ENCODE peak calls at places on chromosomes 6 and 20, in ten cellular contexts. R is Panc1, B is pancreas, Y is GM23248, P is HepG2, V is mammary epithelial cell, T is NB4, H is stomach, J is uterus, Z is osteoblast. O is an unnamed sample.

GRCh38 chr20:33240923-33241322 is 5.1 kb downstream of the BPIFA1 start:
- DNase-seq in B (no peak), V (no peak), Y (no peak), P (no peak), Z (no peak), J (no peak), H (no peak), R (no peak), T (no peak), O (no peak)

GRCh38 chr6:109050012-109050411 is 44.6 kb downstream of the SESN1 start:
- DNase-seq in T (peak; percentile 29), H (no peak), J (no peak), Z (no peak), R (no peak), B (no peak), Y (no peak), V (peak; percentile 91), P (peak; percentile 79), O (no peak)

GRCh38 chr6:79250107-79250514 is 15.6 kb upstream of the HMGN3 start:
- DNase-seq in V (no peak), P (peak; percentile 20), H (no peak), R (no peak), Z (no peak), T (peak; percentile 42), B (no peak), J (no peak), Y (no peak), O (no peak)

GRCh38 chr6:162833776-162834175 is 106.0 kb downstream of the PACRG start:
- DNase-seq in Y (no peak), Z (no peak), R (no peak), B (no peak), P (no peak), T (peak; percentile 96), J (no peak), V (no peak), H (no peak), O (no peak)

GRCh38 chr20:2656471-2657117 is 4.2 kb downstream of the NOP56 start:
- DNase-seq in P (no peak), H (no peak), V (no peak), Z (no peak), J (no peak), R (no peak), Y (no peak), B (no peak), T (peak; percentile 18), O (no peak)

GRCh38 chr6:11232968-11233626 is 629 bp upstream of the NEDD9 start:
- DNase-seq in Z (no peak), J (no peak), B (no peak), T (no peak), R (no peak), V (no peak), P (peak; percentile 94), H (no peak), Y (peak; percentile 44), O (no peak)

GRCh38 chr6:105601541-105602174 is 198.8 kb upstream of the PREP start:
- DNase-seq in V (peak; percentile 100), R (no peak), Y (peak; percentile 99), B (no peak), J (peak; percentile 72), Z (peak; percentile 58), H (peak; percentile 50), P (peak; percentile 36), T (peak; percentile 60), O (peak; percentile 99)

GRCh38 chr20:18404172-18404571 is 62.7 kb downstream of the DZANK1 start:
- DNase-seq in R (no peak), B (no peak), T (no peak), Y (peak; percentile 25), J (no peak), Z (no peak), H (no peak), P (no peak), V (peak; percentile 64), O (no peak)

GRCh38 chr6:89940225-89941027 is 46.2 kb downstream of the GJA10 start:
- DNase-seq in J (peak; percentile 70), R (peak; percentile 67), V (peak; percentile 69), Y (peak; percentile 88), B (no peak), H (peak; percentile 67), Z (peak; percentile 91), T (peak; percentile 81), P (peak; percentile 81), O (peak; percentile 94)

GRCh38 chr6:154157082-154157481 is 118.0 kb downstream of the OPRM1 start:
- DNase-seq in Y (no peak), V (no peak), R (no peak), P (no peak), J (no peak), Z (no peak), T (no peak), H (no peak), B (no peak), O (no peak)

GRCh38 chr6:90399970-90400369 is 103.3 kb upstream of the BACH2 start:
- DNase-seq in P (no peak), Y (no peak), R (no peak), T (peak; percentile 72), Z (no peak), J (no peak), H (no peak), B (no peak), V (no peak), O (no peak)

GRCh38 chr6:95515975-95516374 is 61.4 kb upstream of the MANEA start:
- DNase-seq in P (no peak), Z (no peak), B (no peak), H (no peak), V (no peak), Y (no peak), R (no peak), T (no peak), J (no peak), O (no peak)

GRCh38 chr6:95517004-95517403 is 60.3 kb upstream of the MANEA start:
- DNase-seq in B (no peak), Z (no peak), P (no peak), T (no peak), J (no peak), R (no peak), V (no peak), H (no peak), Y (no peak), O (no peak)

GRCh38 chr6:95511404-95511803 is 65.9 kb upstream of the MANEA start:
- DNase-seq in R (no peak), P (no peak), J (no peak), T (no peak), H (no peak), Y (no peak), Z (no peak), V (no peak), B (no peak), O (no peak)
- H3K4me3 ChIP-seq in R (no peak overlapping the region), P (no peak overlapping the region), J (no peak overlapping the region), T (no peak overlapping the region), H (no peak overlapping the region), Y (no peak overlapping the region), Z (no peak overlapping the region), V (no peak overlapping the region), B (no peak overlapping the region), O (no peak overlapping the region)

DNA sequence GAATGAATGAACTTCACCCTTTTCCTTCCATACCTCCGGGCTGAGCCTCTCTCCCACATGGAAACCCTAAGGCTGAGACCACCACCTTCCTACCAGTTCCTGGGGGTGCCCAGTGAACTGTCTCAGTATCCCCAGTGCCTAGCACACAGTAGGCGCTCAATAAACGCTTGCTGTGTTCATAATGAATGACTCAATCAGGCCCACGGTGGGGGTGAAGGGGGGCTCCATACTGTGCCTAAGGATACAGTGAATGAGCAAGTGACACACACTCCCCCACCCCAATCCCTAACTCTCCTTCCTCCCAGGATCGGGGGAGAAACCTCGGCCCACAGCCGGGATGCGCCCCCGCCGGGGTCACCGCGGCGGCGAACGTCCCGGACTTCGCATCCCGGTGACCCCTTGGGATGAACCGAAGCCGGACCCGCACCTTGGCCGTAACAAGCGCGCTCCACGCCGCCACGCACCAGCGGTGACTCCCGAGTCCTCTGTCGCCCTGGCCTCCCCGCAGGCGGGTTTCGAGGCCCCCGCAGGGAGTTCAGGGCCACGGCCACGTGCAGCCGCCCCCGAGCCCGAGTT is 592 bp downstream of the KCNG1 start:
- DNase-seq in P (no peak), R (no peak), T (no peak), Y (no peak), V (peak; percentile 7), B (no peak), J (no peak), Z (peak; percentile 86), H (no peak), O (no peak)
- H3K4me3 ChIP-seq in P (no peak overlapping the region), R (peak overlapping the region; percentile 57), T (no peak overlapping the region), Y (peak overlapping the region; percentile 77), V (peak overlapping the region; percentile 83), B (peak overlapping the region; percentile 28), J (peak overlapping the region; percentile 52), Z (peak overlapping the region; percentile 76), H (peak overlapping the region; percentile 53), O (peak overlapping the region; percentile 67)

GRCh38 chr6:116447052-116447451 is 14.1 kb upstream of the CALHM6 start:
- DNase-seq in Z (no peak), J (no peak), V (no peak), P (no peak), H (no peak), Y (no peak), R (no peak), B (no peak), T (no peak), O (peak; percentile 61)
- H3K4me3 ChIP-seq in Z (peak overlapping the region; percentile 14), J (no peak overlapping the region), V (no peak overlapping the region), P (no peak overlapping the region), H (no peak overlapping the region), Y (peak overlapping the region; percentile 27), R (no peak overlapping the region), B (no peak overlapping the region), T (no peak overlapping the region), O (peak overlapping the region; percentile 0)

GRCh38 chr20:58909585-58909984 is 57.1 kb downstream of the GNAS start:
- DNase-seq in Y (no peak), V (no peak), H (no peak), P (no peak), B (peak; percentile 54), R (no peak), T (no peak), J (no peak), Z (no peak), O (no peak)

GRCh38 chr20:58910473-58910872 is 58.0 kb downstream of the GNAS start:
- DNase-seq in R (no peak), J (no peak), B (no peak), T (no peak), V (no peak), Y (no peak), Z (no peak), P (no peak), H (no peak), O (no peak)

GRCh38 chr20:58907481-58908137 is 55.1 kb downstream of the GNAS start:
- DNase-seq in R (peak; percentile 18), Y (peak; percentile 100), H (peak; percentile 92), V (peak; percentile 83), Z (peak; percentile 92), P (peak; percentile 50), B (peak; percentile 70), T (peak; percentile 99), J (peak; percentile 85), O (peak; percentile 100)

GRCh38 chr20:58908216-58908615 is 55.7 kb downstream of the GNAS start:
- DNase-seq in B (no peak), J (no peak), T (no peak), P (no peak), Z (no peak), V (no peak), R (no peak), Y (no peak), H (no peak), O (no peak)

DNA sequence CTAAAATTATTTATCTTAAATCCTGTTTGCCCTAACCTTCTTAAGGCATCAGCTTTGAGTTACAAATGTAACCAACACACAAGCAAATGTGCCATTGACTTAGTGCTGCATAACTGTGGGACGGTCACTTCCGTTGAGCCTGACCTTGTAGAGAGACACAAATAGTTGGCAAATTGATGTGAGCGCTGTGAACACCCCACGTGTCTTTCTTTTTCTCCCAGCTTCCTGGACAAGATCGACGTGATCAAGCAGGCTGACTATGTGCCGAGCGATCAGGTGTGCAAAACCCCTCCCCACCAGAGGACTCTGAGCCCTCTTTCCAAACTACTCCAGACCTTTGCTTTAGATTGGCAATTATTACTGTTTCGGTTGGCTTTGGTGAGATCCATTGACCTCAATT is 56.4 kb downstream of the GNAS start:
- DNase-seq in V (no peak), T (no peak), J (no peak), R (no peak), B (no peak), P (no peak), Y (no peak), H (no peak), Z (no peak), O (no peak)
- H3K4me3 ChIP-seq in V (no peak overlapping the region), T (no peak overlapping the region), J (no peak overlapping the region), R (no peak overlapping the region), B (no peak overlapping the region), P (no peak overlapping the region), Y (no peak overlapping the region), H (no peak overlapping the region), Z (no peak overlapping the region), O (no peak overlapping the region)